ENCODE peak calls at places on chromosomes 1 and 21, in five cellular contexts. One of them, this sample, is unnamed.

GRCh38 chr1:16180291-16180824 is 24.5 kb upstream of the EPHA2 start:
- DNase-seq in activated effector memory CD4-positive, alpha-beta T cell treated with anti-CD3 and anti-CD28 coated beads, Interleukin-2, amount 50 U/mL, for 16 hours: no peak
- DNase-seq in stimulated activated CD4-positive, alpha-beta T cell treated with anti-CD3 and anti-CD28 coated beads, TNF-alpha, amount 100 ng/mL, for 1 hour: no peak
- DNase-seq in GM12865: no peak
- DNase-seq in B cell: no peak
- DNase-seq in this sample: no peak

GRCh38 chr1:66022904-66023620 is 230.4 kb downstream of the PDE4B start:
- DNase-seq in B cell: no peak
- DNase-seq in stimulated activated CD4-positive, alpha-beta T cell treated with anti-CD3 and anti-CD28 coated beads, TNF-alpha, amount 100 ng/mL, for 1 hour: no peak
- DNase-seq in activated effector memory CD4-positive, alpha-beta T cell treated with anti-CD3 and anti-CD28 coated beads, Interleukin-2, amount 50 U/mL, for 16 hours: no peak
- DNase-seq in GM12865: no peak
- DNase-seq in this sample: no peak

GRCh38 chr1:211329764-211330201 is 3.1 kb downstream of the TRAF5 start:
- DNase-seq in stimulated activated CD4-positive, alpha-beta T cell treated with anti-CD3 and anti-CD28 coated beads, TNF-alpha, amount 100 ng/mL, for 1 hour: no peak
- DNase-seq in GM12865: peak
- DNase-seq in B cell: peak
- DNase-seq in activated effector memory CD4-positive, alpha-beta T cell treated with anti-CD3 and anti-CD28 coated beads, Interleukin-2, amount 50 U/mL, for 16 hours: peak
- DNase-seq in this sample: no peak

GRCh38 chr1:9149837-9150581 is 21.1 kb upstream of the GPR157 start:
- DNase-seq in stimulated activated CD4-positive, alpha-beta T cell treated with anti-CD3 and anti-CD28 coated beads, TNF-alpha, amount 100 ng/mL, for 1 hour: no peak
- DNase-seq in activated effector memory CD4-positive, alpha-beta T cell treated with anti-CD3 and anti-CD28 coated beads, Interleukin-2, amount 50 U/mL, for 16 hours: no peak
- DNase-seq in GM12865: no peak
- DNase-seq in B cell: no peak
- DNase-seq in this sample: no peak

GRCh38 chr21:33682992-33683627 is 40.8 kb downstream of the ITSN1 start:
- DNase-seq in activated effector memory CD4-positive, alpha-beta T cell treated with anti-CD3 and anti-CD28 coated beads, Interleukin-2, amount 50 U/mL, for 16 hours: no peak
- DNase-seq in stimulated activated CD4-positive, alpha-beta T cell treated with anti-CD3 and anti-CD28 coated beads, TNF-alpha, amount 100 ng/mL, for 1 hour: no peak
- DNase-seq in GM12865: peak
- DNase-seq in B cell: no peak
- DNase-seq in this sample: no peak

GRCh38 chr1:54310439-54311328 is 95.5 kb downstream of the SSBP3 start:
- DNase-seq in B cell: no peak
- DNase-seq in activated effector memory CD4-positive, alpha-beta T cell treated with anti-CD3 and anti-CD28 coated beads, Interleukin-2, amount 50 U/mL, for 16 hours: no peak
- DNase-seq in GM12865: peak
- DNase-seq in stimulated activated CD4-positive, alpha-beta T cell treated with anti-CD3 and anti-CD28 coated beads, TNF-alpha, amount 100 ng/mL, for 1 hour: no peak
- DNase-seq in this sample: no peak

GRCh38 chr1:39105061-39105840 is 79.1 kb downstream of the NDUFS5 start:
- DNase-seq in stimulated activated CD4-positive, alpha-beta T cell treated with anti-CD3 and anti-CD28 coated beads, TNF-alpha, amount 100 ng/mL, for 1 hour: peak
- DNase-seq in GM12865: peak
- DNase-seq in activated effector memory CD4-positive, alpha-beta T cell treated with anti-CD3 and anti-CD28 coated beads, Interleukin-2, amount 50 U/mL, for 16 hours: peak
- DNase-seq in B cell: peak
- DNase-seq in this sample: peak

GRCh38 chr1:53327183-53327941 is 508 bp downstream of the LRP8 start:
- DNase-seq in GM12865: peak
- DNase-seq in stimulated activated CD4-positive, alpha-beta T cell treated with anti-CD3 and anti-CD28 coated beads, TNF-alpha, amount 100 ng/mL, for 1 hour: peak
- DNase-seq in B cell: peak
- DNase-seq in activated effector memory CD4-positive, alpha-beta T cell treated with anti-CD3 and anti-CD28 coated beads, Interleukin-2, amount 50 U/mL, for 16 hours: peak
- DNase-seq in this sample: no peak

This sample was measured in nucleus accumbens.